ENCODE peak calls at places on chromosomes 11 and 22, in six cellular contexts. V is SJSA1; U is nephron progenitor cell; Y is Calu3; S is AG08396; O is stimulated activated CD4-positive, alpha-beta T cell treated with anti-CD3 and anti-CD28 coated beads, Interleukin-4, amount 100 ng/mL, for 48 hours. G is an unnamed sample.

GRCh38 chr11:34512810-34513673 is 552 bp downstream of the ELF5 start:
- DNase-seq in V (peak), U (peak), Y (peak), S (peak), O (peak), G (no peak)

GRCh38 chr11:12287009-12287373 is 90.4 kb upstream of the PARVA start:
- DNase-seq in V (peak), U (no peak), Y (peak), S (peak), O (no peak), G (peak)

GRCh38 chr22:44753189-44754042 is 1.0 kb downstream of the ARHGAP8 start:
- DNase-seq in V (peak), U (no peak), Y (peak), S (peak), O (no peak), G (no peak)

GRCh38 chr11:77236901-77237300 is 64.6 kb downstream of the GDPD4 start:
- DNase-seq in V (no peak), U (no peak), Y (no peak), S (no peak), O (no peak), G (no peak)

GRCh38 chr22:38566726-38567504 is 3.1 kb downstream of the DMC1 start:
- DNase-seq in V (no peak), U (no peak), Y (no peak), S (no peak), O (no peak), G (no peak)

GRCh38 chr22:32584650-32585049 is 110.0 kb downstream of the FBXO7 start:
- DNase-seq in V (peak), U (no peak), Y (no peak), S (peak), O (no peak), G (no peak)

GRCh38 chr11:107196732-107197131 is 178.5 kb upstream of the GUCY1A2 start:
- DNase-seq in V (no peak), U (no peak), Y (no peak), S (no peak), O (no peak), G (no peak)

GRCh38 chr11:78195917-78196545 is 7.3 kb downstream of the USP35 start:
- DNase-seq in V (no peak), U (no peak), Y (no peak), S (no peak), O (no peak), G (no peak)

GRCh38 chr11:134369656-134370525 is 38.1 kb downstream of the GLB1L2 start:
- DNase-seq in V (no peak), U (no peak), Y (no peak), S (no peak), O (no peak), G (no peak)

GRCh38 chr22:33492210-33492651 is 428.0 kb downstream of the LARGE1 start:
- DNase-seq in V (no peak), U (no peak), Y (no peak), S (peak), O (no peak), G (no peak)

GRCh38 chr11:130156108-130157022 is 3.2 kb upstream of the ST14 start:
- DNase-seq in V (peak), U (no peak), Y (no peak), S (peak), O (no peak), G (no peak)

GRCh38 chr11:57462597-57462996 is 2.3 kb downstream of the RTN4RL2 start:
- DNase-seq in V (no peak), U (no peak), Y (no peak), S (no peak), O (no peak), G (no peak)

GRCh38 chr22:35446365-35446764 is 46.4 kb downstream of the MCM5 start:
- DNase-seq in V (peak), U (no peak), Y (no peak), S (peak), O (no peak), G (no peak)

GRCh38 chr11:65275906-65276305 is 14.1 kb downstream of the POLA2 start:
- DNase-seq in V (no peak), U (no peak), Y (peak), S (no peak), O (no peak), G (no peak)

GRCh38 chr11:14620027-14620511 is 23.5 kb upstream of the PDE3B start:
- DNase-seq in V (no peak), U (no peak), Y (no peak), S (no peak), O (no peak), G (no peak)

GRCh38 chr11:84691830-84692229 is 935.3 kb downstream of the DLG2 start:
- DNase-seq in V (peak), U (no peak), Y (no peak), S (no peak), O (no peak), G (no peak)

GRCh38 chr11:96620464-96621044 is 230.7 kb downstream of the JRKL start:
- DNase-seq in V (no peak), U (no peak), Y (no peak), S (no peak), O (no peak), G (no peak)

GRCh38 chr22:37601540-37602442 is 6.8 kb upstream of the GGA1 start:
- DNase-seq in V (no peak), U (peak), Y (peak), S (no peak), O (no peak), G (no peak)

GRCh38 chr11:61019818-61020405 is 48.4 kb downstream of the CD6 start:
- DNase-seq in V (no peak), U (no peak), Y (no peak), S (no peak), O (no peak), G (no peak)

GRCh38 chr11:65013130-65013691 is 749 bp upstream of the ARL2 start:
- DNase-seq in V (no peak), U (peak), Y (peak), S (peak), O (peak), G (peak)

GRCh38 chr11:47550288-47551052 is 2.5 kb downstream of the CELF1 start:
- DNase-seq in V (no peak), U (no peak), Y (no peak), S (no peak), O (no peak), G (no peak)

GRCh38 chr11:73980001-73980960 is 2.4 kb downstream of the UCP2 start:
- DNase-seq in V (no peak), U (no peak), Y (peak), S (peak), O (peak), G (no peak)

GRCh38 chr11:79119491-79120284 is 321.1 kb downstream of the TENM4 start:
- DNase-seq in V (no peak), U (no peak), Y (no peak), S (no peak), O (no peak), G (peak)

GRCh38 chr11:62402226-62402625 is 16.6 kb upstream of the SCGB1A1 start:
- DNase-seq in V (no peak), U (no peak), Y (no peak), S (no peak), O (peak), G (no peak)

GRCh38 chr11:66337103-66337899 is 1.1 kb upstream of the RIN1 start:
- DNase-seq in V (no peak), U (no peak), Y (no peak), S (no peak), O (no peak), G (no peak)

GRCh38 chr11:65526744-65527143 is 1.9 kb downstream of the SCYL1 start:
- DNase-seq in V (no peak), U (no peak), Y (no peak), S (no peak), O (no peak), G (no peak)

GRCh38 chr11:2466069-2466801 is 21.4 kb downstream of the KCNQ1 start:
- DNase-seq in V (no peak), U (no peak), Y (no peak), S (no peak), O (no peak), G (no peak)

GRCh38 chr11:120028181-120028935 is 109.6 kb downstream of the TRIM29 start:
- DNase-seq in V (no peak), U (no peak), Y (no peak), S (no peak), O (no peak), G (no peak)

GRCh38 chr11:31947051-31947450 is 135.9 kb upstream of the PAX6 start:
- DNase-seq in V (no peak), U (no peak), Y (no peak), S (no peak), O (no peak), G (peak)

GRCh38 chr11:113313601-113314000 is 782 bp upstream of the TTC12 start:
- DNase-seq in V (no peak), U (no peak), Y (no peak), S (no peak), O (no peak), G (peak)

GRCh38 chr11:3905080-3905953 is 49.9 kb downstream of the STIM1 start:
- DNase-seq in V (peak), U (no peak), Y (peak), S (peak), O (peak), G (no peak)

GRCh38 chr22:26559961-26560575 is 29.9 kb downstream of the TPST2 start:
- DNase-seq in V (no peak), U (no peak), Y (no peak), S (no peak), O (no peak), G (no peak)

GRCh38 chr11:34855021-34855753 is 61.0 kb downstream of the APIP start:
- DNase-seq in V (no peak), U (no peak), Y (peak), S (no peak), O (no peak), G (no peak)

GRCh38 chr22:47293368-47294221 is 531.1 kb downstream of the TBC1D22A start:
- DNase-seq in V (no peak), U (no peak), Y (no peak), S (no peak), O (no peak), G (no peak)